ENCODE peak calls at places on chromosomes 1 and 21, in nine cellular contexts. U, P, K, T, Z, A, C, Y and E are unnamed samples.

GRCh38 chr1:154520333-154520732 is 18.1 kb upstream of the SHE start:
- DNase-seq in U (no peak), P (no peak), K (no peak), T (no peak), Z (no peak), A (no peak), C (no peak), Y (peak), E (no peak)

GRCh38 chr1:94743866-94744265 is 76.3 kb upstream of the SLC44A3 start:
- DNase-seq in U (no peak), P (peak), K (no peak), T (peak), Z (peak), A (no peak), C (no peak), Y (no peak), E (no peak)

GRCh38 chr1:31111290-31111951 is 45.9 kb upstream of the PUM1 start:
- DNase-seq in U (peak), P (no peak), K (peak), T (no peak), Z (peak), A (peak), C (no peak), Y (no peak), E (no peak)

GRCh38 chr1:15311886-15312285 is 64.9 kb downstream of the FHAD1 start:
- DNase-seq in U (peak), P (no peak), K (no peak), T (no peak), Z (no peak), A (no peak), C (no peak), Y (no peak), E (no peak)

GRCh38 chr1:153474349-153474748 is 13.9 kb upstream of the S100A7 start:
- DNase-seq in U (no peak), P (no peak), K (no peak), T (no peak), Z (no peak), A (no peak), C (no peak), Y (no peak), E (no peak)

GRCh38 chr1:107479865-107480264 is 339.0 kb downstream of the NTNG1 start:
- DNase-seq in U (no peak), P (no peak), K (no peak), T (no peak), Z (no peak), A (no peak), C (no peak), Y (no peak), E (no peak)

GRCh38 chr1:40162791-40163441 is 1.7 kb downstream of the RLF start:
- DNase-seq in U (peak), P (no peak), K (peak), T (no peak), Z (no peak), A (no peak), C (no peak), Y (no peak), E (no peak)

GRCh38 chr1:115632251-115633026 is 9.3 kb upstream of the VANGL1 start:
- DNase-seq in U (no peak), P (no peak), K (no peak), T (no peak), Z (no peak), A (no peak), C (no peak), Y (no peak), E (no peak)

GRCh38 chr21:38802050-38803026 is 3.4 kb upstream of the ETS2 start:
- DNase-seq in U (peak), P (no peak), K (no peak), T (no peak), Z (no peak), A (no peak), C (no peak), Y (no peak), E (no peak)

GRCh38 chr1:100512803-100513352 is 25.1 kb upstream of the GPR88 start:
- DNase-seq in U (no peak), P (no peak), K (no peak), T (no peak), Z (no peak), A (no peak), C (no peak), Y (no peak), E (no peak)

GRCh38 chr1:26922901-26923300 is 1.4 kb downstream of the NUDC start:
- DNase-seq in U (peak), P (no peak), K (no peak), T (no peak), Z (no peak), A (no peak), C (no peak), Y (no peak), E (no peak)

GRCh38 chr1:26921462-26922200 is at the start of gene NUDC:
- DNase-seq in U (peak), P (peak), K (peak), T (peak), Z (peak), A (peak), C (peak), Y (peak), E (peak)

GRCh38 chr1:26922201-26922729 is 722 bp downstream of the NUDC start:
- DNase-seq in U (peak), P (no peak), K (no peak), T (no peak), Z (no peak), A (no peak), C (no peak), Y (peak), E (no peak)

GRCh38 chr1:26923711-26924110 is 2.2 kb downstream of the NUDC start:
- DNase-seq in U (peak), P (no peak), K (no peak), T (no peak), Z (no peak), A (no peak), C (no peak), Y (no peak), E (no peak)

DNA sequence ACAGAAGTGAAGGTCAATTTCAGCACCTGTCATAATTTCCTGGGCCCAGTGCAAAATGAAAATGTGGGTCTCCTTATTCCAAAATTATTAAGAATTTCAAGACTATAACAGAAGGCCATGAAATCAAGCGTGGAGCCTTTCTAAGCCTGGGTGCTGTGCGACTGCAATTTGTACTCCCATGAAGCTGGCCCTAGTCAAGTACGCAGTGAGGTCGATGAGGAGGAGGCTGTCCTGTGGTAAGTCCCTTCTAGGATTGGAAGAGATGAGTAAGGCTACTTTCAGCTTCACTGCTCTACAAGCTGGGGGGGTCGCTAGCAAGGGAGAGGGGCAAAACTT is 449 bp upstream of the NUDC start:
- DNase-seq in U (no peak), P (no peak), K (no peak), T (no peak), Z (peak), A (no peak), C (no peak), Y (no peak), E (no peak)
- H3K27ac ChIP-seq in U (no peak), P (peak), K (peak), T (peak), Z (peak), A (peak), C (peak), Y (peak), E (peak)

DNA sequence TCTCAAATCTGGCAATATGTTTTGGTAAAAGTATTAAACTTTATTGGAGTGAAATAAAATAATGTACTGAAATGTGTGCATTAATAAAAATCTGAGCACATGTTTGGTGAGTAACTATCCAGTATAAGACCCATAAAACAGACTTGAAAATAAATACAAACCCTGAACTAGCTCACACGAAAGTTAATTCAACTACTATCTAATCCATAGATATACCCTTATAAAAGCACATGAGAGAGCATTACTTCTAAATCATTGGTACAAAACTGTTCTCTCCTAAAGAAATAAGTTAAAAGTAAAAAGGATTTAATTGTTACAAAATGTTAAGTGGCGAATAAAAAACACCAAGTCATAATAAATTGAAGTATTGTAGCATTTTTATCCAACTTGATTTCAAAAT is 295.6 kb downstream of the PTPRC start:
- DNase-seq in U (no peak), P (no peak), K (no peak), T (no peak), Z (no peak), A (no peak), C (no peak), Y (no peak), E (no peak)
- H3K27ac ChIP-seq in U (peak), P (peak), K (no peak), T (no peak), Z (no peak), A (no peak), C (peak), Y (no peak), E (peak)

GRCh38 chr1:54354899-54355298 is 51.3 kb downstream of the SSBP3 start:
- DNase-seq in U (no peak), P (no peak), K (no peak), T (no peak), Z (no peak), A (no peak), C (no peak), Y (no peak), E (no peak)

GRCh38 chr1:54353959-54354358 is 52.2 kb downstream of the SSBP3 start:
- DNase-seq in U (no peak), P (no peak), K (no peak), T (no peak), Z (no peak), A (no peak), C (no peak), Y (no peak), E (no peak)

GRCh38 chr1:54357967-54358366 is 48.2 kb downstream of the SSBP3 start:
- DNase-seq in U (no peak), P (no peak), K (no peak), T (no peak), Z (no peak), A (no peak), C (no peak), Y (no peak), E (no peak)

GRCh38 chr1:54356680-54357147 is 49.5 kb downstream of the SSBP3 start:
- DNase-seq in U (no peak), P (no peak), K (no peak), T (no peak), Z (no peak), A (no peak), C (no peak), Y (no peak), E (no peak)

GRCh38 chr1:54355931-54356679 is 50.1 kb downstream of the SSBP3 start:
- DNase-seq in U (no peak), P (no peak), K (no peak), T (no peak), Z (no peak), A (no peak), C (no peak), Y (no peak), E (no peak)
- H3K27ac ChIP-seq in U (no peak), P (no peak), K (no peak), T (no peak), Z (no peak), A (no peak), C (peak), Y (no peak), E (no peak)

DNA sequence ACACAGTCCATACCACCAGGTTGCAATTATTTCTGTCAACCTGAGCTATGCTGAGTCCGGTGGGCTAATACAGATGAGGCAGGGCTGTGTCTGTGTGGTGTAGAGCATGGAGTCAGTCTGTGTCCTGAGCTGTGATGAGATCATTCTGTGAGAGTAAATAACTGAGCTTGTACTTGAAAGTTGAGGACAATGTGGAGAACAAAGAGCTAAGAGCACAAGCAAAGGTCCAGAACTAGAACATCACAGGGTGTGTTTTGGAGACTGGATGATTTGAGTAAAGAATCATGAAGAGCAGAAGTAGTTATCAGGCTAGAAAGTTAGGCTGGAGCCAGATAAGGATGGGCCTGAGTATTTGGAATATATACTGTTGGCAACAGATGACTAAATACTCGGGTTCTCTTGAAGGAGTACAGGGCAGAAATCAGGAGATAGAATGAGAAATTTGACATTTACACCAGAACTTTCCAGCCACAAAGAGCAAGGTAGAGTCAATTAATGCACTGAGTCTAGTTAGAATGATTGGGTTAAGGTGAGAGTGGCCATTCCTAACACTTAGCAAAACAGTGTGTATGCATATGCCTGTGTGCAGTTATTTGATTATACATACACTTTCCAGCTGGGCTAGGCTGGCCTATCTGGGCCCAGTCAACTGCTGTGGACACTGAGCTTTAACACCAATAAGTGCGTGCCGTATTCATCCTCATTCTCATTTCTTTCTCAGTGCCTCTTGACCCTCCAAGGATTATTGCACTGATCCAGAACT is 48.8 kb downstream of the LEPR start:
- DNase-seq in U (no peak), P (no peak), K (no peak), T (no peak), Z (no peak), A (no peak), C (no peak), Y (no peak), E (no peak)
- H3K27ac ChIP-seq in U (no peak), P (no peak), K (no peak), T (no peak), Z (no peak), A (no peak), C (peak), Y (no peak), E (no peak)

GRCh38 chr1:97348599-97349265 is 572.1 kb downstream of the DPYD start:
- DNase-seq in U (no peak), P (no peak), K (no peak), T (no peak), Z (no peak), A (no peak), C (no peak), Y (no peak), E (no peak)

GRCh38 chr1:97351846-97352245 is 569.0 kb downstream of the DPYD start:
- DNase-seq in U (no peak), P (no peak), K (no peak), T (no peak), Z (no peak), A (no peak), C (no peak), Y (no peak), E (no peak)

GRCh38 chr1:97350241-97350640 is 570.6 kb downstream of the DPYD start:
- DNase-seq in U (no peak), P (no peak), K (no peak), T (no peak), Z (no peak), A (no peak), C (no peak), Y (no peak), E (no peak)

GRCh38 chr1:97353094-97353493 is 567.7 kb downstream of the DPYD start:
- DNase-seq in U (no peak), P (no peak), K (no peak), T (no peak), Z (no peak), A (no peak), C (no peak), Y (no peak), E (no peak)

DNA sequence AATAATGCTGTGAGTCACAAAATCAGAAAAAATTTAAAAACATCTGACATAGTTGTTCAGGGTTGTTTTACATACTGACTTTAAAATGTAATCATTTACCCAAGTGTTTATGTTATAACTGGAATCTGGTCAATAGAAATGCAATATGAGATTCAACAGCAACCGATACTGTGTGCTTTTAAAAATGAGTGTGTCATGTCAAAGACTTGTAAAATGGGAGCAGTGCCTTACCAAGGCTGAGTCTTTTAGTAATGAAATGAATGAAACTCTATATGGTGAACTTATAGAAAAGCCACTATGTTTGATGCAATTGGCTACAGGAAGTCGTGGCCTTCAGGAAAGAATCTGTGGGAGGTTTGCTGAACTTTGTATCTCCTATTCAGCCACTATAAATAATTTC is 570.2 kb downstream of the DPYD start:
- DNase-seq in U (peak), P (no peak), K (no peak), T (peak), Z (no peak), A (no peak), C (no peak), Y (no peak), E (no peak)
- H3K27ac ChIP-seq in U (no peak), P (no peak), K (no peak), T (no peak), Z (no peak), A (no peak), C (no peak), Y (no peak), E (no peak)

GRCh38 chr1:233615571-233615970 is 1.7 kb downstream of the KCNK1 start:
- DNase-seq in U (peak), P (no peak), K (peak), T (no peak), Z (no peak), A (no peak), C (no peak), Y (no peak), E (no peak)
- H3K27ac ChIP-seq in U (peak), P (no peak), K (no peak), T (no peak), Z (no peak), A (no peak), C (peak), Y (no peak), E (peak)

GRCh38 chr1:161100534-161100933 is 2.4 kb downstream of the KLHDC9 start:
- DNase-seq in U (no peak), P (no peak), K (no peak), T (no peak), Z (no peak), A (peak), C (no peak), Y (no peak), E (no peak)

GRCh38 chr1:161096514-161096913 is 1.6 kb upstream of the KLHDC9 start:
- DNase-seq in U (peak), P (peak), K (peak), T (no peak), Z (no peak), A (peak), C (no peak), Y (no peak), E (no peak)

GRCh38 chr1:161096015-161096414 is 2.1 kb upstream of the KLHDC9 start:
- DNase-seq in U (no peak), P (no peak), K (no peak), T (no peak), Z (no peak), A (peak), C (no peak), Y (no peak), E (no peak)

GRCh38 chr1:161099090-161099802 is 1.1 kb downstream of the KLHDC9 start:
- DNase-seq in U (no peak), P (no peak), K (no peak), T (no peak), Z (no peak), A (peak), C (no peak), Y (no peak), E (no peak)

GRCh38 chr1:161098161-161099068 is at the start of gene KLHDC9:
- DNase-seq in U (peak), P (peak), K (peak), T (no peak), Z (peak), A (peak), C (peak), Y (peak), E (no peak)
- H3K27ac ChIP-seq in U (peak), P (peak), K (peak), T (peak), Z (peak), A (peak), C (peak), Y (peak), E (peak)

GRCh38 chr1:205294914-205295310 is 26.6 kb downstream of the NUAK2 start:
- DNase-seq in U (peak), P (no peak), K (no peak), T (no peak), Z (no peak), A (no peak), C (no peak), Y (no peak), E (no peak)

GRCh38 chr1:205296154-205296553 is 25.4 kb downstream of the NUAK2 start:
- DNase-seq in U (no peak), P (no peak), K (no peak), T (no peak), Z (no peak), A (no peak), C (no peak), Y (no peak), E (no peak)

GRCh38 chr1:205294175-205294913 is 27.2 kb downstream of the NUAK2 start:
- DNase-seq in U (peak), P (no peak), K (peak), T (peak), Z (no peak), A (no peak), C (no peak), Y (no peak), E (no peak)

GRCh38 chr1:205291577-205291976 is 30.0 kb downstream of the NUAK2 start:
- DNase-seq in U (no peak), P (no peak), K (no peak), T (no peak), Z (no peak), A (no peak), C (no peak), Y (no peak), E (no peak)

DNA sequence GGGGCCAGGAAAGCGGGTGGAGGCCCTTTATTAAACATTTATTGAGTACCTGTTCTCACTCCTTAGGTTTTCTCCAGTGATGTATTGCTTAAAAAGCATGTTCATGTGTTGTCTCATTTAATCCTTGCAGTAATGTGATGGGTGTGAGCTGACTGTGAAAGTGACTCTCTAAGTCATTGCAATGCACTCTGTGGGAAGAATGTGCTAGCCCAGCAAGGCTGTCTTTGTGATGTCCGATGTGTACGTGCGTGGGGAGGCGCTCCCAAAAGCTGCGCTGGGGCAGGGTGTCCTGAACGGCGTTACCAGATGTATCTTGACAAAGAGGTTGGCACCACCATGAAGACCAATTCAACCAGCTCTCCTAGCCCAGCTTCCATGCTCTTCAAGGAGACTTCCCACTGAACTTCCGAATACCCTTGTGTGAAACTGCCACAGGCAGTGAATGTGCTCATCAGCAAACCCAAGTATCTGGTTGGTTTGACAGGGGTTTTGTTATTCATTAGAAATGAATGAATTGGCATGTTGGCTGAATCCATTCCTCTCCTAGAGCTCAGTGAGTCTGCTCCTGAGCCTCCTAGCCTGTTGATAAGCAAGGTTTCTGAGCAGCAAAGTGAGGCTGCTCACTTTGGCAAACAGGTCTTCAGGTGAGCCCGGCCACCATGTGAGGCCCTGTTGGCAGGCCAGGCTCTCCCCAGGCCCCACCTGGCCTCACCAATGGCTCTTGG is 28.0 kb downstream of the NUAK2 start:
- DNase-seq in U (no peak), P (no peak), K (no peak), T (no peak), Z (no peak), A (no peak), C (no peak), Y (no peak), E (no peak)
- H3K27ac ChIP-seq in U (peak), P (peak), K (peak), T (peak), Z (peak), A (peak), C (no peak), Y (no peak), E (peak)

GRCh38 chr1:156241926-156242325 is at the start of gene BGLAP:
- DNase-seq in U (no peak), P (no peak), K (no peak), T (no peak), Z (no peak), A (peak), C (no peak), Y (no peak), E (no peak)
- H3K27ac ChIP-seq in U (peak), P (no peak), K (peak), T (no peak), Z (no peak), A (no peak), C (no peak), Y (no peak), E (no peak)